ENCODE peak calls at places on chromosomes 4 and X, in seven cellular contexts. One of them, this sample, is unnamed.

GRCh38 chr4:54277691-54278090 is 48.6 kb downstream of the PDGFRA start:
- DNase-seq in transverse colon: no peak
- DNase-seq in mammary epithelial cell: peak; percentile 81
- DNase-seq in left ventricle myocardium inferior: no peak
- DNase-seq in right atrium auricular region: no peak
- DNase-seq in psoas muscle: no peak
- DNase-seq in PC-3: peak; percentile 75
- DNase-seq in this sample: peak; percentile 49

GRCh38 chrX:152202886-152203285 is 64.5 kb upstream of the MAGEA10 start:
- DNase-seq in transverse colon: no peak
- DNase-seq in mammary epithelial cell: no peak
- DNase-seq in left ventricle myocardium inferior: no peak
- DNase-seq in right atrium auricular region: no peak
- DNase-seq in psoas muscle: no peak
- DNase-seq in PC-3: no peak
- DNase-seq in this sample: no peak

GRCh38 chr4:85543832-85544231 is 68.9 kb downstream of the ARHGAP24 start:
- DNase-seq in transverse colon: no peak
- DNase-seq in mammary epithelial cell: no peak
- DNase-seq in left ventricle myocardium inferior: no peak
- DNase-seq in right atrium auricular region: no peak
- DNase-seq in psoas muscle: no peak
- DNase-seq in PC-3: no peak
- DNase-seq in this sample: peak; percentile 21

GRCh38 chrX:53262189-53262917 is 19.0 kb downstream of the IQSEC2 start:
- DNase-seq in transverse colon: no peak
- DNase-seq in mammary epithelial cell: no peak
- DNase-seq in left ventricle myocardium inferior: no peak
- DNase-seq in right atrium auricular region: no peak
- DNase-seq in psoas muscle: no peak
- DNase-seq in PC-3: peak; percentile 6
- DNase-seq in this sample: no peak

GRCh38 chr4:73869130-73870055 is at the start of gene CXCL1:
- DNase-seq in transverse colon: peak; percentile 74
- DNase-seq in mammary epithelial cell: peak; percentile 66
- DNase-seq in left ventricle myocardium inferior: peak; percentile 58
- DNase-seq in right atrium auricular region: no peak
- DNase-seq in psoas muscle: peak; percentile 61
- DNase-seq in PC-3: peak; percentile 56
- DNase-seq in this sample: no peak

GRCh38 chr4:79917246-79917645 is 155.8 kb downstream of the ANTXR2 start:
- DNase-seq in transverse colon: peak; percentile 22
- DNase-seq in mammary epithelial cell: peak; percentile 32
- DNase-seq in left ventricle myocardium inferior: no peak
- DNase-seq in right atrium auricular region: no peak
- DNase-seq in psoas muscle: peak; percentile 44
- DNase-seq in PC-3: peak; percentile 53
- DNase-seq in this sample: peak; percentile 23

GRCh38 chr4:7625073-7625472 is 190.3 kb upstream of the PSAPL1 start:
- DNase-seq in transverse colon: no peak
- DNase-seq in mammary epithelial cell: no peak
- DNase-seq in left ventricle myocardium inferior: no peak
- DNase-seq in right atrium auricular region: no peak
- DNase-seq in psoas muscle: no peak
- DNase-seq in PC-3: peak; percentile 30
- DNase-seq in this sample: peak; percentile 21

GRCh38 chr4:28279249-28279648 is 1418.6 kb downstream of the STIM2 start:
- DNase-seq in transverse colon: no peak
- DNase-seq in mammary epithelial cell: no peak
- DNase-seq in left ventricle myocardium inferior: no peak
- DNase-seq in right atrium auricular region: no peak
- DNase-seq in psoas muscle: no peak
- DNase-seq in PC-3: no peak
- DNase-seq in this sample: no peak

GRCh38 chr4:8169763-8170162 is 11.2 kb upstream of the ABLIM2 start:
- DNase-seq in transverse colon: no peak
- DNase-seq in mammary epithelial cell: no peak
- DNase-seq in left ventricle myocardium inferior: no peak
- DNase-seq in right atrium auricular region: no peak
- DNase-seq in psoas muscle: peak; percentile 57
- DNase-seq in PC-3: no peak
- DNase-seq in this sample: no peak

GRCh38 chr4:101356928-101357327 is 9.6 kb upstream of the PPP3CA start:
- DNase-seq in transverse colon: no peak
- DNase-seq in mammary epithelial cell: peak; percentile 98
- DNase-seq in left ventricle myocardium inferior: no peak
- DNase-seq in right atrium auricular region: no peak
- DNase-seq in psoas muscle: no peak
- DNase-seq in PC-3: peak; percentile 92
- DNase-seq in this sample: peak; percentile 87

GRCh38 chr4:156983366-156983765 is 11.8 kb upstream of the PDGFC start:
- DNase-seq in transverse colon: no peak
- DNase-seq in mammary epithelial cell: no peak
- DNase-seq in left ventricle myocardium inferior: no peak
- DNase-seq in right atrium auricular region: no peak
- DNase-seq in psoas muscle: no peak
- DNase-seq in PC-3: peak; percentile 41
- DNase-seq in this sample: no peak

GRCh38 chr4:47839259-47839658 is 1.4 kb upstream of the CORIN start:
- DNase-seq in transverse colon: no peak
- DNase-seq in mammary epithelial cell: peak; percentile 20
- DNase-seq in left ventricle myocardium inferior: no peak
- DNase-seq in right atrium auricular region: peak; percentile 76
- DNase-seq in psoas muscle: no peak
- DNase-seq in PC-3: no peak
- DNase-seq in this sample: peak; percentile 38

GRCh38 chr4:23923141-23923540 is 33.3 kb upstream of the PPARGC1A start:
- DNase-seq in transverse colon: no peak
- DNase-seq in mammary epithelial cell: peak; percentile 48
- DNase-seq in left ventricle myocardium inferior: no peak
- DNase-seq in right atrium auricular region: no peak
- DNase-seq in psoas muscle: no peak
- DNase-seq in PC-3: no peak
- DNase-seq in this sample: no peak

GRCh38 chr4:185304944-185305690 is 90.6 kb downstream of the LRP2BP start:
- DNase-seq in transverse colon: peak; percentile 16
- DNase-seq in mammary epithelial cell: peak; percentile 26
- DNase-seq in left ventricle myocardium inferior: no peak
- DNase-seq in right atrium auricular region: no peak
- DNase-seq in psoas muscle: no peak
- DNase-seq in PC-3: peak; percentile 59
- DNase-seq in this sample: no peak

GRCh38 chr4:109302366-109303140 is at the start of gene COL25A1:
- DNase-seq in transverse colon: peak; percentile 11
- DNase-seq in mammary epithelial cell: no peak
- DNase-seq in left ventricle myocardium inferior: peak; percentile 51
- DNase-seq in right atrium auricular region: no peak
- DNase-seq in psoas muscle: peak; percentile 59
- DNase-seq in PC-3: no peak
- DNase-seq in this sample: no peak

GRCh38 chr4:154314248-154314647 is 177.4 kb downstream of the DCHS2 start:
- DNase-seq in transverse colon: no peak
- DNase-seq in mammary epithelial cell: no peak
- DNase-seq in left ventricle myocardium inferior: no peak
- DNase-seq in right atrium auricular region: no peak
- DNase-seq in psoas muscle: no peak
- DNase-seq in PC-3: peak; percentile 53
- DNase-seq in this sample: peak; percentile 29

GRCh38 chr4:4386736-4387392 is at the start of gene NSG1:
- DNase-seq in transverse colon: no peak
- DNase-seq in mammary epithelial cell: peak; percentile 58
- DNase-seq in left ventricle myocardium inferior: peak; percentile 29
- DNase-seq in right atrium auricular region: no peak
- DNase-seq in psoas muscle: peak; percentile 46
- DNase-seq in PC-3: no peak
- DNase-seq in this sample: no peak

GRCh38 chr4:4384837-4385236 is 2.1 kb upstream of the NSG1 start:
- DNase-seq in transverse colon: no peak
- DNase-seq in mammary epithelial cell: peak; percentile 37
- DNase-seq in left ventricle myocardium inferior: no peak
- DNase-seq in right atrium auricular region: no peak
- DNase-seq in psoas muscle: peak; percentile 20
- DNase-seq in PC-3: peak; percentile 16
- DNase-seq in this sample: no peak

GRCh38 chr4:4386296-4386735 is 586 bp upstream of the NSG1 start:
- DNase-seq in transverse colon: no peak
- DNase-seq in mammary epithelial cell: peak; percentile 23
- DNase-seq in left ventricle myocardium inferior: no peak
- DNase-seq in right atrium auricular region: no peak
- DNase-seq in psoas muscle: peak; percentile 29
- DNase-seq in PC-3: no peak
- DNase-seq in this sample: no peak

GRCh38 chr4:4387531-4388311 is 819 bp downstream of the NSG1 start:
- DNase-seq in transverse colon: no peak
- DNase-seq in mammary epithelial cell: no peak
- DNase-seq in left ventricle myocardium inferior: no peak
- DNase-seq in right atrium auricular region: no peak
- DNase-seq in psoas muscle: peak; percentile 34
- DNase-seq in PC-3: no peak
- DNase-seq in this sample: no peak

DNA sequence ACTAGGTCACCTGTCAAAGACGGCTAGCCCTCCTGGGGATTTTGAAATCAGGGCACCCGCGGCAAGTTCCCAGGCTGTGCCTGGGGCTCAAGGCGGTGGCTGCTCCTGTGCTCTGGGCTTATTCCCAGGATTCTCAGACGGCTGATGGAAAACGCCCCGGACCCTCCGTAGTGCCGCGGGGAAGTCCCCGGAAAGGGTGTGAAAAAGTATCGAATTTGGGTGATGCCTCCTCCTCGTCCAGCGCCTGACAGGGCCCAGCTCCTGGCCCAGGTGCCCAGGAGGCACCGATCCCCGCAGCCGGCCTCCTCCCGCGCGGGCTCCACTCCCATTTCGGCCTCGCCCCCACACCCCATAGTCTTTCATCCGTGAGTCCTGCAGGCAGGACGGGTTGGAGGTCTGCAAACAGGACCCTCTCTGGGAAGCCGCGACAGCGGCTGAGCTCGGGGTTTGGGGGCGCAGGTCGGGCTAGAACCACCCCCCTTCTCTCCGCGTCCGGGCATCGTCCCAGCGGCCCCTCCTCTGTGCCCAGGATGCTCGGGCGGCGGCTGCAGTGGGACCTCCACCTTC is 1.1 kb upstream of the NSG1 start:
- DNase-seq in transverse colon: no peak
- DNase-seq in mammary epithelial cell: no peak
- DNase-seq in left ventricle myocardium inferior: no peak
- DNase-seq in right atrium auricular region: no peak
- DNase-seq in psoas muscle: peak; percentile 25
- DNase-seq in PC-3: no peak
- DNase-seq in this sample: no peak
- H3K4me3 ChIP-seq in transverse colon: no peak overlapping the region
- H3K4me3 ChIP-seq in mammary epithelial cell: peak overlapping the region; percentile 71
- H3K4me3 ChIP-seq in left ventricle myocardium inferior: peak overlapping the region; percentile 71
- H3K4me3 ChIP-seq in right atrium auricular region: peak overlapping the region; percentile 61
- H3K4me3 ChIP-seq in psoas muscle: no peak overlapping the region
- H3K4me3 ChIP-seq in PC-3: no peak overlapping the region
- H3K4me3 ChIP-seq in this sample: no peak overlapping the region

GRCh38 chr4:122788935-122789334 is 37.7 kb upstream of the FGF2 start:
- DNase-seq in transverse colon: no peak
- DNase-seq in mammary epithelial cell: no peak
- DNase-seq in left ventricle myocardium inferior: no peak
- DNase-seq in right atrium auricular region: no peak
- DNase-seq in psoas muscle: no peak
- DNase-seq in PC-3: no peak
- DNase-seq in this sample: no peak

GRCh38 chr4:122796801-122797404 is 29.7 kb upstream of the FGF2 start:
- DNase-seq in transverse colon: no peak
- DNase-seq in mammary epithelial cell: no peak
- DNase-seq in left ventricle myocardium inferior: no peak
- DNase-seq in right atrium auricular region: no peak
- DNase-seq in psoas muscle: no peak
- DNase-seq in PC-3: no peak
- DNase-seq in this sample: no peak

GRCh38 chr4:122797405-122798094 is 29.1 kb upstream of the FGF2 start:
- DNase-seq in transverse colon: no peak
- DNase-seq in mammary epithelial cell: no peak
- DNase-seq in left ventricle myocardium inferior: no peak
- DNase-seq in right atrium auricular region: no peak
- DNase-seq in psoas muscle: no peak
- DNase-seq in PC-3: no peak
- DNase-seq in this sample: no peak

GRCh38 chr4:122798101-122798500 is 28.5 kb upstream of the FGF2 start:
- DNase-seq in transverse colon: no peak
- DNase-seq in mammary epithelial cell: peak; percentile 91
- DNase-seq in left ventricle myocardium inferior: peak; percentile 45
- DNase-seq in right atrium auricular region: peak; percentile 60
- DNase-seq in psoas muscle: no peak
- DNase-seq in PC-3: no peak
- DNase-seq in this sample: peak; percentile 96

DNA sequence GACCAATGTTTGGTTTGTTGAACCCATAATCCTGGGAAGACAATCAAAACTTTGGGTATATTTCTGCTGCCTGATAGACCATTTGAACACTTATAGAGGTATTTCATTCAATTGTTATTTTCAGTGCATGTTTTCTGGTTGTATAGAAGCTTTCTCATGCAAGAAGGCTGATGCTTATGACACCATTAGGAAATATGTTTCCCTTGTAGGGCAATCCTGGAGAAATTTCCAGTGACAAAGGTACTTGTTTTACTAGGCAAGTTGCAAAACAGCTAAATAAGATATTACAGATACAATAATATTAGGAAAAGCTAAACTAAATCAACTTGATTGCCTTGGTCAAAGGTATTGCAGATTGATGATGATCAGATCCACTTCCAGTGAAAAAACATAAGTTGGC is 32.8 kb upstream of the FGF2 start:
- DNase-seq in transverse colon: no peak
- DNase-seq in mammary epithelial cell: no peak
- DNase-seq in left ventricle myocardium inferior: no peak
- DNase-seq in right atrium auricular region: no peak
- DNase-seq in psoas muscle: no peak
- DNase-seq in PC-3: no peak
- DNase-seq in this sample: no peak
- TF ChIP-seq CTCF in transverse colon: no peak
- TF ChIP-seq CTCF in mammary epithelial cell: no peak
- TF ChIP-seq CTCF in left ventricle myocardium inferior: no peak
- TF ChIP-seq CTCF in right atrium auricular region: no peak
- TF ChIP-seq CTCF in psoas muscle: no peak
- TF ChIP-seq CTCF in PC-3: no peak
- TF ChIP-seq CTCF in this sample: no peak

GRCh38 chrX:104136241-104137019 is 20.4 kb downstream of the SLC25A53 start:
- DNase-seq in transverse colon: peak; percentile 67
- DNase-seq in mammary epithelial cell: peak; percentile 65
- DNase-seq in left ventricle myocardium inferior: peak; percentile 15
- DNase-seq in right atrium auricular region: peak; percentile 77
- DNase-seq in psoas muscle: peak; percentile 54
- DNase-seq in PC-3: peak; percentile 79
- DNase-seq in this sample: peak; percentile 79
- H3K4me3 ChIP-seq in transverse colon: peak overlapping the region; percentile 15
- H3K4me3 ChIP-seq in mammary epithelial cell: peak overlapping the region; percentile 37
- H3K4me3 ChIP-seq in left ventricle myocardium inferior: peak overlapping the region; percentile 59
- H3K4me3 ChIP-seq in right atrium auricular region: peak overlapping the region; percentile 40
- H3K4me3 ChIP-seq in psoas muscle: peak overlapping the region; percentile 53
- H3K4me3 ChIP-seq in PC-3: peak overlapping the region; percentile 63
- H3K4me3 ChIP-seq in this sample: peak overlapping the region; percentile 27

DNA sequence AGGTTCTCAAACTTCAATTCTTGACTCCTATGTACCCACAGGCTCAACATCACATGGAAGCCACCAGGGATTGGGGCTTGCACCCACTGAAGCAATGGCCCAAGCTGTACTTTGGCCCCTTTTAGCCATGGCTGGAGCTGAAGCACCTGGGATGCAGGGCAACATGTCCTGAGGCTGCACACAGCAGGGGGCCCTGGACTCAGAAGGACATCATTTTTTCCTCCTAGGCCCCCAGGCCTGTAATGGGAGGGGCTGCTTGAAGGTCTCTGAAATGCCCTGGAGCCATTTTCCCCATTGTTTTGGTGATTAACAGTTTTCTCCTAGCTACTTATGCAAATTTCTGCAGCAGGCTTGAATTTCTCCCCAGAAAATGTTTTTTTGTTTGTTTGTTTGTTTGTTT is 465.1 kb upstream of the PCDH10 start:
- DNase-seq in transverse colon: no peak
- DNase-seq in mammary epithelial cell: no peak
- DNase-seq in left ventricle myocardium inferior: no peak
- DNase-seq in right atrium auricular region: no peak
- DNase-seq in psoas muscle: no peak
- DNase-seq in PC-3: no peak
- DNase-seq in this sample: no peak
- TF ChIP-seq CTCF in transverse colon: no peak
- TF ChIP-seq CTCF in mammary epithelial cell: no peak
- TF ChIP-seq CTCF in left ventricle myocardium inferior: no peak
- TF ChIP-seq CTCF in right atrium auricular region: no peak
- TF ChIP-seq CTCF in psoas muscle: no peak
- TF ChIP-seq CTCF in PC-3: no peak
- TF ChIP-seq CTCF in this sample: no peak

This sample was measured in AG09309.